ENCODE peak calls at places on chromosome 4, in seven cellular contexts. M, G, U, B, H, R and Q are unnamed samples.

GRCh38 chr4:48896845-48897244 is 9.7 kb downstream of the OCIAD2 start:
- DNase-seq in M (no peak), G (no peak), U (no peak), B (no peak), H (no peak), R (no peak), Q (no peak)

GRCh38 chr4:8688041-8688907 is 95.7 kb downstream of the CPZ start:
- DNase-seq in M (no peak), G (no peak), U (peak; percentile 13), B (no peak), H (peak; percentile 34), R (peak; percentile 19), Q (no peak)

GRCh38 chr4:62487016-62487415 is 1286.9 kb downstream of the ADGRL3 start:
- DNase-seq in M (no peak), G (no peak), U (no peak), B (no peak), H (no peak), R (no peak), Q (no peak)

GRCh38 chr4:152328595-152328994 is 207.3 kb downstream of the FBXW7 start:
- DNase-seq in M (no peak), G (no peak), U (no peak), B (no peak), H (peak; percentile 55), R (peak; percentile 7), Q (no peak)

GRCh38 chr4:14867847-14868246 is 134.4 kb upstream of the CPEB2 start:
- DNase-seq in M (no peak), G (no peak), U (no peak), B (no peak), H (no peak), R (no peak), Q (no peak)

GRCh38 chr4:118281611-118282442 is 71.0 kb downstream of the PRSS12 start:
- DNase-seq in M (no peak), G (peak; percentile 48), U (no peak), B (no peak), H (no peak), R (no peak), Q (no peak)

GRCh38 chr4:57462843-57463242 is 352.7 kb upstream of the IGFBP7 start:
- DNase-seq in M (no peak), G (no peak), U (peak; percentile 8), B (no peak), H (no peak), R (no peak), Q (no peak)

GRCh38 chr4:153018716-153019115 is 82.6 kb downstream of the FHDC1 start:
- DNase-seq in M (no peak), G (no peak), U (no peak), B (no peak), H (no peak), R (no peak), Q (no peak)

GRCh38 chr4:184705692-184706091 is 28.2 kb downstream of the CENPU start:
- DNase-seq in M (no peak), G (no peak), U (no peak), B (no peak), H (no peak), R (no peak), Q (no peak)

DNA sequence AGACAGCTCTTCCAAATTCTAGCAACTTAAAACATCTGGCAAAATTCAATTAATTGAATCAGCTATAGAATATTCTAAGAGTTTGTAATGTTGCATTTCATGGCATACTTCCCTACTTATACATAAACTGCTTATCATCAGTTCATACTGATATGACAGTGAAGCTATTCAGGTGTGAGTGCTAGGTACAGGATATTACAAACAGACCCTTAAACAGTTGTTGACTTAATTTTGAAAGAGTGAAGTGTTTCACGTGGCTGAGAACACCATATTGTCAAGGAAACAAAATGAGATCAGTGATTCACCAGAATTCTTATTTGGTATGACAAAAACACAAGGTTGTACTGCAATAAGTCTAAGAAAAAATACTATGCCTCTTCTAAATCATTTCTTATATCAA is 27.4 kb downstream of the CENPU start:
- DNase-seq in M (no peak), G (no peak), U (no peak), B (no peak), H (no peak), R (no peak), Q (no peak)
- H3K4me1 ChIP-seq in M (no peaks in the 10 kb centered on the region), G (no peaks in the 10 kb centered on the region), U (no peaks in the 10 kb centered on the region), B (no peaks in the 10 kb centered on the region), H (peaks cover 2% of the 10 kb centered on the region), R (no peaks in the 10 kb centered on the region), Q (no peaks in the 10 kb centered on the region)

GRCh38 chr4:176788971-176789370 is 3.8 kb downstream of the VEGFC start:
- DNase-seq in M (no peak), G (no peak), U (no peak), B (no peak), H (no peak), R (no peak), Q (no peak)
- H3K27ac ChIP-seq in M (no peak overlapping the region), G (no peak overlapping the region), U (no peak overlapping the region), B (no peak overlapping the region), H (peak overlapping the region; percentile 33), R (no peak overlapping the region), Q (no peak overlapping the region)

DNA sequence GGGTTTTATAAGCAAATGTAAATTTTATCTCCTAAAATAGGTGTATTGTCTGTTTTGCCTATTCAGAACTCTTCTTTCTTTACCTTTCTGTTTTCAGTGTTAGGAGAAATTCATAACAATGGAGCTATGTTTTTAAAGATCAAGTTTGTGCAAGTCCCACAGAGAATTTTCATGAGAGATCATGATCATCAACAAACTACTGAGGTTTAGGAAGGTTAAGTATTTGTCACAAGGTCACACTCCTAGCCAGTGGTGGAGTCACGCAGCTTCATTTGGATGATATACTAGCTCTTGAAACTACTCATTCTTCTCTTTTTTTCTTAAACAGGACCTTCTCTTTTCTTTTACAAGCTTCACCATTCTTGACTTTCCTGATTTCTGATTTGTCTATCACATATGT is 892.6 kb upstream of the FRG1 start:
- DNase-seq in M (no peak), G (no peak), U (no peak), B (no peak), H (no peak), R (no peak), Q (no peak)
- TF ChIP-seq POLR2A in M (no peak), G (no peak), U (no peak), B (no peak), H (no peak), R (no peak), Q (no peak)

GRCh38 chr4:165330666-165331065 is 3.2 kb downstream of the MSMO1 start:
- DNase-seq in M (no peak), G (no peak), U (no peak), B (no peak), H (no peak), R (no peak), Q (no peak)

GRCh38 chr4:165330071-165330470 is 2.6 kb downstream of the MSMO1 start:
- DNase-seq in M (no peak), G (no peak), U (no peak), B (no peak), H (no peak), R (no peak), Q (no peak)

GRCh38 chr4:165331823-165332222 is 4.4 kb downstream of the MSMO1 start:
- DNase-seq in M (no peak), G (no peak), U (no peak), B (no peak), H (no peak), R (no peak), Q (no peak)

GRCh38 chr4:165332502-165332901 is 5.0 kb downstream of the MSMO1 start:
- DNase-seq in M (no peak), G (no peak), U (no peak), B (no peak), H (no peak), R (no peak), Q (no peak)

DNA sequence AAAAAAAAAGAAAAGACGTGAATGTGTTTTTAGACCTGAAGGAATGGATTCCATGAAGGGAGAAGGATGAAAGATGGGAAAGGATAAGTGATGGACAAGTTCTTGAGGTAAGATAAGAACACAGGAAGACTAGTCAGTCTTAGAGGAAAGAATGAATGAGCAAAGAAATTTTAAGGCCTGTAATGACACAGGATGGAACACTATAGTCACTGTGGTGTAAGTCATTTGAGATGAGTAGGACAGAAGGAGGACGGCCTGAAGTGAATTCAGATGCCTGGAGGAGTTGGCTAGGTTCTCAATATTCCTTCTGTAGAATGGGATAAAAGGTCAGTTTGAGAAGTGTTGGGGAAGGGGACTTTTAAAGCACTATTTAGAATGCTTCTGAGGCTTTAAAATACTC is 3.8 kb downstream of the MSMO1 start:
- DNase-seq in M (no peak), G (no peak), U (no peak), B (no peak), H (no peak), R (no peak), Q (no peak)
- H3K4me1 ChIP-seq in M (peaks cover 80% of the 10 kb centered on the region), G (peaks cover 9% of the 10 kb centered on the region), U (peaks cover 22% of the 10 kb centered on the region), B (peaks cover 60% of the 10 kb centered on the region), H (peaks cover 15% of the 10 kb centered on the region), R (peaks cover 6% of the 10 kb centered on the region), Q (no peaks in the 10 kb centered on the region)